ENCODE peak calls at places on chromosome 19, in ten cellular contexts. One of them, this sample, is unnamed.

GRCh38 chr19:12939292-12939606 is 840 bp downstream of the CALR start:
- DNase-seq in stimulated activated CD4-positive, alpha-beta T cell treated with anti-CD3 and anti-CD28 coated beads, Interleukin-1b, Interleukin-23, amount 100 ng/mL, for 1 hour: no peak
- DNase-seq in EL: peak; percentile 41
- DNase-seq in NCI-H2171: no peak
- DNase-seq in PC-3: peak; percentile 18
- DNase-seq in activated CD8-positive, alpha-beta memory T cell treated with anti-CD3 and anti-CD28 coated beads, Interleukin-2, amount 50 U/mL, for 4 hours: peak; percentile 41
- DNase-seq in CD8-positive, alpha-beta memory T cell: no peak
- DNase-seq in substantia nigra: peak; percentile 8
- DNase-seq in NCI-H2029: no peak
- DNase-seq in NCI-H1105: no peak
- DNase-seq in this sample: no peak

GRCh38 chr19:38288127-38288855 is 15.8 kb upstream of the C19orf33 start:
- DNase-seq in CD8-positive, alpha-beta memory T cell: no peak
- DNase-seq in substantia nigra: no peak
- DNase-seq in NCI-H2029: no peak
- DNase-seq in stimulated activated CD4-positive, alpha-beta T cell treated with anti-CD3 and anti-CD28 coated beads, Interleukin-1b, Interleukin-23, amount 100 ng/mL, for 1 hour: no peak
- DNase-seq in activated CD8-positive, alpha-beta memory T cell treated with anti-CD3 and anti-CD28 coated beads, Interleukin-2, amount 50 U/mL, for 4 hours: no peak
- DNase-seq in NCI-H2171: no peak
- DNase-seq in EL: no peak
- DNase-seq in PC-3: no peak
- DNase-seq in NCI-H1105: no peak
- DNase-seq in this sample: no peak

GRCh38 chr19:3979289-3979673 is 6.0 kb downstream of the EEF2 start:
- DNase-seq in EL: no peak
- DNase-seq in NCI-H1105: no peak
- DNase-seq in CD8-positive, alpha-beta memory T cell: no peak
- DNase-seq in stimulated activated CD4-positive, alpha-beta T cell treated with anti-CD3 and anti-CD28 coated beads, Interleukin-1b, Interleukin-23, amount 100 ng/mL, for 1 hour: no peak
- DNase-seq in substantia nigra: no peak
- DNase-seq in NCI-H2171: no peak
- DNase-seq in NCI-H2029: no peak
- DNase-seq in PC-3: no peak
- DNase-seq in activated CD8-positive, alpha-beta memory T cell treated with anti-CD3 and anti-CD28 coated beads, Interleukin-2, amount 50 U/mL, for 4 hours: no peak
- DNase-seq in this sample: no peak

GRCh38 chr19:42132030-42132628 is at the start of gene POU2F2:
- DNase-seq in stimulated activated CD4-positive, alpha-beta T cell treated with anti-CD3 and anti-CD28 coated beads, Interleukin-1b, Interleukin-23, amount 100 ng/mL, for 1 hour: peak; percentile 80
- DNase-seq in PC-3: no peak
- DNase-seq in activated CD8-positive, alpha-beta memory T cell treated with anti-CD3 and anti-CD28 coated beads, Interleukin-2, amount 50 U/mL, for 4 hours: peak; percentile 94
- DNase-seq in CD8-positive, alpha-beta memory T cell: peak; percentile 85
- DNase-seq in NCI-H2029: no peak
- DNase-seq in NCI-H2171: no peak
- DNase-seq in EL: peak; percentile 54
- DNase-seq in substantia nigra: no peak
- DNase-seq in NCI-H1105: no peak
- DNase-seq in this sample: no peak

GRCh38 chr19:32464279-32464678 is 58.7 kb downstream of the DPY19L3 start:
- DNase-seq in stimulated activated CD4-positive, alpha-beta T cell treated with anti-CD3 and anti-CD28 coated beads, Interleukin-1b, Interleukin-23, amount 100 ng/mL, for 1 hour: no peak
- DNase-seq in PC-3: peak; percentile 42
- DNase-seq in NCI-H1105: no peak
- DNase-seq in NCI-H2171: no peak
- DNase-seq in EL: no peak
- DNase-seq in CD8-positive, alpha-beta memory T cell: no peak
- DNase-seq in substantia nigra: no peak
- DNase-seq in NCI-H2029: no peak
- DNase-seq in activated CD8-positive, alpha-beta memory T cell treated with anti-CD3 and anti-CD28 coated beads, Interleukin-2, amount 50 U/mL, for 4 hours: no peak
- DNase-seq in this sample: no peak

GRCh38 chr19:44879309-44880065 is 11.6 kb upstream of the TOMM40 start:
- DNase-seq in NCI-H2171: no peak
- DNase-seq in PC-3: no peak
- DNase-seq in EL: no peak
- DNase-seq in NCI-H1105: no peak
- DNase-seq in NCI-H2029: no peak
- DNase-seq in substantia nigra: no peak
- DNase-seq in stimulated activated CD4-positive, alpha-beta T cell treated with anti-CD3 and anti-CD28 coated beads, Interleukin-1b, Interleukin-23, amount 100 ng/mL, for 1 hour: no peak
- DNase-seq in CD8-positive, alpha-beta memory T cell: no peak
- DNase-seq in activated CD8-positive, alpha-beta memory T cell treated with anti-CD3 and anti-CD28 coated beads, Interleukin-2, amount 50 U/mL, for 4 hours: no peak
- DNase-seq in this sample: no peak

GRCh38 chr19:56146904-56147303 is 5.8 kb downstream of the ZNF444 start:
- DNase-seq in PC-3: no peak
- DNase-seq in NCI-H2029: no peak
- DNase-seq in NCI-H1105: no peak
- DNase-seq in CD8-positive, alpha-beta memory T cell: no peak
- DNase-seq in activated CD8-positive, alpha-beta memory T cell treated with anti-CD3 and anti-CD28 coated beads, Interleukin-2, amount 50 U/mL, for 4 hours: no peak
- DNase-seq in NCI-H2171: no peak
- DNase-seq in EL: no peak
- DNase-seq in substantia nigra: no peak
- DNase-seq in stimulated activated CD4-positive, alpha-beta T cell treated with anti-CD3 and anti-CD28 coated beads, Interleukin-1b, Interleukin-23, amount 100 ng/mL, for 1 hour: no peak
- DNase-seq in this sample: no peak

GRCh38 chr19:14091086-14091884 is 734 bp upstream of the SAMD1 start:
- DNase-seq in NCI-H1105: peak; percentile 74
- DNase-seq in PC-3: peak; percentile 64
- DNase-seq in NCI-H2029: peak; percentile 26
- DNase-seq in stimulated activated CD4-positive, alpha-beta T cell treated with anti-CD3 and anti-CD28 coated beads, Interleukin-1b, Interleukin-23, amount 100 ng/mL, for 1 hour: no peak
- DNase-seq in CD8-positive, alpha-beta memory T cell: peak; percentile 78
- DNase-seq in NCI-H2171: peak; percentile 89
- DNase-seq in EL: peak; percentile 71
- DNase-seq in substantia nigra: peak; percentile 78
- DNase-seq in activated CD8-positive, alpha-beta memory T cell treated with anti-CD3 and anti-CD28 coated beads, Interleukin-2, amount 50 U/mL, for 4 hours: peak; percentile 57
- DNase-seq in this sample: no peak

GRCh38 chr19:44741258-44741731 is 7.2 kb upstream of the BCL3 start:
- DNase-seq in NCI-H1105: no peak
- DNase-seq in EL: no peak
- DNase-seq in NCI-H2029: no peak
- DNase-seq in CD8-positive, alpha-beta memory T cell: no peak
- DNase-seq in PC-3: peak; percentile 80
- DNase-seq in NCI-H2171: no peak
- DNase-seq in stimulated activated CD4-positive, alpha-beta T cell treated with anti-CD3 and anti-CD28 coated beads, Interleukin-1b, Interleukin-23, amount 100 ng/mL, for 1 hour: no peak
- DNase-seq in activated CD8-positive, alpha-beta memory T cell treated with anti-CD3 and anti-CD28 coated beads, Interleukin-2, amount 50 U/mL, for 4 hours: no peak
- DNase-seq in substantia nigra: no peak
- DNase-seq in this sample: no peak

GRCh38 chr19:51919606-51920005 is 7.7 kb upstream of the ZNF613 start:
- DNase-seq in PC-3: no peak
- DNase-seq in EL: no peak
- DNase-seq in stimulated activated CD4-positive, alpha-beta T cell treated with anti-CD3 and anti-CD28 coated beads, Interleukin-1b, Interleukin-23, amount 100 ng/mL, for 1 hour: no peak
- DNase-seq in CD8-positive, alpha-beta memory T cell: no peak
- DNase-seq in NCI-H2171: no peak
- DNase-seq in activated CD8-positive, alpha-beta memory T cell treated with anti-CD3 and anti-CD28 coated beads, Interleukin-2, amount 50 U/mL, for 4 hours: no peak
- DNase-seq in substantia nigra: no peak
- DNase-seq in NCI-H1105: no peak
- DNase-seq in NCI-H2029: no peak
- DNase-seq in this sample: no peak

GRCh38 chr19:4868286-4868834 is 893 bp upstream of the PLIN3 start:
- DNase-seq in NCI-H2029: no peak
- DNase-seq in stimulated activated CD4-positive, alpha-beta T cell treated with anti-CD3 and anti-CD28 coated beads, Interleukin-1b, Interleukin-23, amount 100 ng/mL, for 1 hour: no peak
- DNase-seq in substantia nigra: no peak
- DNase-seq in NCI-H1105: no peak
- DNase-seq in EL: no peak
- DNase-seq in PC-3: no peak
- DNase-seq in activated CD8-positive, alpha-beta memory T cell treated with anti-CD3 and anti-CD28 coated beads, Interleukin-2, amount 50 U/mL, for 4 hours: no peak
- DNase-seq in NCI-H2171: no peak
- DNase-seq in CD8-positive, alpha-beta memory T cell: no peak
- DNase-seq in this sample: no peak

GRCh38 chr19:45171211-45171623 is 6.8 kb downstream of the TRAPPC6A start:
- DNase-seq in activated CD8-positive, alpha-beta memory T cell treated with anti-CD3 and anti-CD28 coated beads, Interleukin-2, amount 50 U/mL, for 4 hours: no peak
- DNase-seq in NCI-H1105: no peak
- DNase-seq in EL: no peak
- DNase-seq in NCI-H2171: no peak
- DNase-seq in NCI-H2029: no peak
- DNase-seq in stimulated activated CD4-positive, alpha-beta T cell treated with anti-CD3 and anti-CD28 coated beads, Interleukin-1b, Interleukin-23, amount 100 ng/mL, for 1 hour: no peak
- DNase-seq in substantia nigra: no peak
- DNase-seq in PC-3: no peak
- DNase-seq in CD8-positive, alpha-beta memory T cell: peak; percentile 46
- DNase-seq in this sample: no peak

GRCh38 chr19:34254552-34255432 is at the start of gene GARRE1:
- DNase-seq in NCI-H2171: peak; percentile 89
- DNase-seq in substantia nigra: peak; percentile 51
- DNase-seq in CD8-positive, alpha-beta memory T cell: peak; percentile 76
- DNase-seq in EL: peak; percentile 39
- DNase-seq in NCI-H2029: peak; percentile 73
- DNase-seq in PC-3: no peak
- DNase-seq in stimulated activated CD4-positive, alpha-beta T cell treated with anti-CD3 and anti-CD28 coated beads, Interleukin-1b, Interleukin-23, amount 100 ng/mL, for 1 hour: peak; percentile 42
- DNase-seq in NCI-H1105: peak; percentile 85
- DNase-seq in activated CD8-positive, alpha-beta memory T cell treated with anti-CD3 and anti-CD28 coated beads, Interleukin-2, amount 50 U/mL, for 4 hours: peak; percentile 34
- DNase-seq in this sample: no peak

GRCh38 chr19:33622505-33622808 is 704 bp downstream of the CHST8 start:
- DNase-seq in NCI-H2171: no peak
- DNase-seq in activated CD8-positive, alpha-beta memory T cell treated with anti-CD3 and anti-CD28 coated beads, Interleukin-2, amount 50 U/mL, for 4 hours: no peak
- DNase-seq in EL: no peak
- DNase-seq in PC-3: no peak
- DNase-seq in CD8-positive, alpha-beta memory T cell: no peak
- DNase-seq in NCI-H1105: no peak
- DNase-seq in stimulated activated CD4-positive, alpha-beta T cell treated with anti-CD3 and anti-CD28 coated beads, Interleukin-1b, Interleukin-23, amount 100 ng/mL, for 1 hour: no peak
- DNase-seq in substantia nigra: no peak
- DNase-seq in NCI-H2029: peak; percentile 19
- DNase-seq in this sample: no peak

GRCh38 chr19:33906578-33907335 is 110.1 kb downstream of the KCTD15 start:
- DNase-seq in NCI-H1105: no peak
- DNase-seq in PC-3: no peak
- DNase-seq in NCI-H2029: no peak
- DNase-seq in stimulated activated CD4-positive, alpha-beta T cell treated with anti-CD3 and anti-CD28 coated beads, Interleukin-1b, Interleukin-23, amount 100 ng/mL, for 1 hour: no peak
- DNase-seq in EL: peak; percentile 52
- DNase-seq in substantia nigra: no peak
- DNase-seq in CD8-positive, alpha-beta memory T cell: no peak
- DNase-seq in NCI-H2171: no peak
- DNase-seq in activated CD8-positive, alpha-beta memory T cell treated with anti-CD3 and anti-CD28 coated beads, Interleukin-2, amount 50 U/mL, for 4 hours: no peak
- DNase-seq in this sample: no peak

GRCh38 chr19:2777952-2778683 is 5.0 kb downstream of the SGTA start:
- DNase-seq in NCI-H2171: no peak
- DNase-seq in activated CD8-positive, alpha-beta memory T cell treated with anti-CD3 and anti-CD28 coated beads, Interleukin-2, amount 50 U/mL, for 4 hours: no peak
- DNase-seq in EL: no peak
- DNase-seq in PC-3: no peak
- DNase-seq in NCI-H1105: no peak
- DNase-seq in NCI-H2029: no peak
- DNase-seq in stimulated activated CD4-positive, alpha-beta T cell treated with anti-CD3 and anti-CD28 coated beads, Interleukin-1b, Interleukin-23, amount 100 ng/mL, for 1 hour: no peak
- DNase-seq in CD8-positive, alpha-beta memory T cell: no peak
- DNase-seq in substantia nigra: no peak
- DNase-seq in this sample: no peak

GRCh38 chr19:16795731-16796130 is 33.5 kb upstream of the SIN3B start:
- DNase-seq in EL: no peak
- DNase-seq in stimulated activated CD4-positive, alpha-beta T cell treated with anti-CD3 and anti-CD28 coated beads, Interleukin-1b, Interleukin-23, amount 100 ng/mL, for 1 hour: no peak
- DNase-seq in PC-3: no peak
- DNase-seq in NCI-H2171: no peak
- DNase-seq in NCI-H1105: no peak
- DNase-seq in NCI-H2029: no peak
- DNase-seq in activated CD8-positive, alpha-beta memory T cell treated with anti-CD3 and anti-CD28 coated beads, Interleukin-2, amount 50 U/mL, for 4 hours: no peak
- DNase-seq in CD8-positive, alpha-beta memory T cell: no peak
- DNase-seq in substantia nigra: no peak
- DNase-seq in this sample: no peak

GRCh38 chr19:10000171-10000826 is 10.0 kb downstream of the COL5A3 start:
- DNase-seq in NCI-H2029: peak; percentile 12
- DNase-seq in NCI-H1105: peak; percentile 49
- DNase-seq in EL: peak; percentile 71
- DNase-seq in NCI-H2171: peak; percentile 25
- DNase-seq in CD8-positive, alpha-beta memory T cell: peak; percentile 45
- DNase-seq in activated CD8-positive, alpha-beta memory T cell treated with anti-CD3 and anti-CD28 coated beads, Interleukin-2, amount 50 U/mL, for 4 hours: peak; percentile 64
- DNase-seq in PC-3: peak; percentile 81
- DNase-seq in substantia nigra: no peak
- DNase-seq in stimulated activated CD4-positive, alpha-beta T cell treated with anti-CD3 and anti-CD28 coated beads, Interleukin-1b, Interleukin-23, amount 100 ng/mL, for 1 hour: peak; percentile 28
- DNase-seq in this sample: no peak